ENCODE peak calls at places on chromosomes 1 and 21, in six cellular contexts. I is mammary epithelial cell, Y is hepatocyte, F is fibroblast of lung, P is IMR-90, N is SK-N-SH. U is an unnamed sample. For H3K9me3, the result is how much of the 10 kb centered on the place peaks cover.

GRCh38 chr1:163083690-163084089 is 14.5 kb downstream of the RGS4 start:
- DNase-seq in I (peak), Y (no peak), F (peak), P (peak), N (no peak), U (peak)

GRCh38 chr21:45935628-45936027 is 45.9 kb upstream of the COL6A1 start:
- DNase-seq in I (peak), Y (no peak), F (peak), P (peak), N (no peak), U (no peak)

GRCh38 chr1:109218516-109218915 is 4.8 kb downstream of the SARS1 start:
- DNase-seq in I (no peak), Y (peak), F (peak), P (no peak), N (no peak), U (no peak)

GRCh38 chr1:199551967-199552565 is 475.4 kb upstream of the NR5A2 start:
- DNase-seq in I (peak), Y (peak), F (peak), P (peak), N (peak), U (peak)

GRCh38 chr1:8303876-8304275 is 14.0 kb upstream of the SLC45A1 start:
- DNase-seq in I (no peak), Y (no peak), F (no peak), P (no peak), N (no peak), U (no peak)

GRCh38 chr1:235327559-235328270 is at the start of gene ARID4B:
- DNase-seq in I (no peak), Y (no peak), F (no peak), P (no peak), N (peak), U (no peak)

GRCh38 chr1:108117908-108118902 is 81.9 kb downstream of the SLC25A24 start:
- DNase-seq in I (no peak), Y (peak), F (peak), P (peak), N (peak), U (peak)

GRCh38 chr1:171922999-171923398 is 81.7 kb downstream of the DNM3 start:
- DNase-seq in I (no peak), Y (no peak), F (no peak), P (no peak), N (no peak), U (no peak)

GRCh38 chr1:38228718-38229117 is 182.1 kb upstream of the POU3F1 start:
- DNase-seq in I (no peak), Y (no peak), F (no peak), P (no peak), N (no peak), U (no peak)

GRCh38 chr21:43209575-43210453 is 41.0 kb downstream of the CRYAA start:
- DNase-seq in I (no peak), Y (peak), F (peak), P (peak), N (peak), U (peak)

GRCh38 chr1:4736254-4736653 is 81.8 kb downstream of the AJAP1 start:
- DNase-seq in I (no peak), Y (no peak), F (no peak), P (no peak), N (no peak), U (no peak)

GRCh38 chr1:11126544-11126943 is 26.9 kb upstream of the EXOSC10 start:
- DNase-seq in I (no peak), Y (no peak), F (no peak), P (no peak), N (no peak), U (no peak)

GRCh38 chr1:205522692-205523091 is 18.2 kb downstream of the CDK18 start:
- DNase-seq in I (no peak), Y (no peak), F (no peak), P (no peak), N (no peak), U (no peak)

GRCh38 chr1:182279302-182279701 is 112.3 kb downstream of the GLUL start:
- DNase-seq in I (no peak), Y (no peak), F (no peak), P (no peak), N (no peak), U (no peak)
- H3K9me3 ChIP-seq in I (under half), Y (under half), F (under half), P (under half), N (under half), U (under half)

GRCh38 chr1:86915737-86916235 is 1.4 kb downstream of the HS2ST1 start:
- DNase-seq in I (peak), Y (peak), F (no peak), P (no peak), N (no peak), U (no peak)

GRCh38 chr1:86913896-86914634 is at the start of gene SELENOF:
- DNase-seq in I (peak), Y (peak), F (peak), P (peak), N (peak), U (peak)

GRCh38 chr1:86913399-86913895 is 479 bp downstream of the SELENOF start:
- DNase-seq in I (peak), Y (peak), F (no peak), P (peak), N (no peak), U (peak)

GRCh38 chr1:86914998-86915736 is 732 bp downstream of the HS2ST1 start:
- DNase-seq in I (peak), Y (peak), F (peak), P (peak), N (peak), U (peak)

GRCh38 chr1:86914635-86914997 is at the start of gene HS2ST1:
- DNase-seq in I (no peak), Y (no peak), F (no peak), P (no peak), N (no peak), U (no peak)
- H3K4me2 ChIP-seq in I (peak), Y (peak), F (peak), P (peak), N (peak), U (peak)

GRCh38 chr1:3009556-3009955 is 11.7 kb upstream of the ACTRT2 start:
- DNase-seq in I (no peak), Y (no peak), F (no peak), P (no peak), N (no peak), U (no peak)
- H3K9me3 ChIP-seq in I (under half), Y (under half), F (under half), P (under half), N (under half), U (under half)

GRCh38 chr1:66778266-66778665 is 22.8 kb downstream of the INSL5 start:
- DNase-seq in I (no peak), Y (no peak), F (no peak), P (no peak), N (no peak), U (no peak)

GRCh38 chr1:66775646-66776045 is 23.4 kb downstream of the DYNLT5 start:
- DNase-seq in I (no peak), Y (no peak), F (no peak), P (no peak), N (no peak), U (no peak)

GRCh38 chr1:66778969-66779368 is 22.1 kb downstream of the INSL5 start:
- DNase-seq in I (no peak), Y (no peak), F (no peak), P (no peak), N (no peak), U (no peak)

GRCh38 chr1:66777846-66778245 is 23.2 kb downstream of the INSL5 start:
- DNase-seq in I (no peak), Y (no peak), F (no peak), P (no peak), N (no peak), U (no peak)

GRCh38 chr1:66779475-66780078 is 21.5 kb downstream of the INSL5 start:
- DNase-seq in I (no peak), Y (no peak), F (no peak), P (no peak), N (no peak), U (no peak)
- H3K4me2 ChIP-seq in I (no peak), Y (no peak), F (no peak), P (no peak), N (no peak), U (no peak)

GRCh38 chr1:102174259-102174863 is 177.6 kb upstream of the OLFM3 start:
- DNase-seq in I (peak), Y (peak), F (no peak), P (no peak), N (no peak), U (peak)

GRCh38 chr1:102172200-102172599 is 175.5 kb upstream of the OLFM3 start:
- DNase-seq in I (no peak), Y (no peak), F (no peak), P (no peak), N (no peak), U (no peak)
- H3K9me3 ChIP-seq in I (under half), Y (under half), F (under half), P (under half), N (under half), U (under half)

DNA sequence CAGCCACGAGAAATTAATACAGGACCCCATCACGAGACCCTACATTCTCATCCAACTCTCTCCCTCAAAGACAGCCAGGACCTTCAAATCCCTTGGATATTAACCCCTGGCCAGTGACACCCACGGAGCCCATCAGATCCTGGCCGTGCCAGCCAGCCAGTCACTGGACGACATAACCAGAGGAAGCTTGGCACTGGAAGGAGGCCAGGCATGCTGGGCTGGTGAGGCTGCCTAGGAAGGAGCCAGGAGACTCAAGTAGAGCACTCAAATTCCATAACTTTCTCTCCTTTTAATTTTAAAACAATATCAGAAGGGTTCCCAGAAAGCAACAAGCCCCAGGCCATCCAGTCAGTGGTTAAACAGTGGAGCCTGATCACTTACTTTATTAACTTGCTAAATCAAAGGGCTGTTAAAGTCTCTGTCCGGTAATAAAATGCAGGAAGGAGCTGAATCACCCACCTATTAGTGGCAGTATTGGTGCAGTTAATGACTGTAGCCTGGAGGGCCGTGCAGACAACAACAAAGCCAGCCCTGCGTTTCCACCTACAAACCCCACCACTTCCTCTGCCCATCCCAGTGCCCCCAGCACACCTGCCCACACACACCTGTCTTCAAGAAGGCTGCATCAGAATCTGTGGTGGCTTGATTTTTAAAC is 78.0 kb downstream of the HIVEP3 start:
- DNase-seq in I (peak), Y (no peak), F (no peak), P (no peak), N (peak), U (peak)
- H3K4me2 ChIP-seq in I (peak), Y (peak), F (no peak), P (no peak), N (peak), U (peak)